ENCODE peak calls at places on chromosomes 5 and 9, in four cellular contexts. O is PC-9, B is esophagus squamous epithelium, K is dorsolateral prefrontal cortex. C is an unnamed sample.

GRCh38 chr5:96247097-96247675 is 185.9 kb downstream of the PCSK1 start:
- DNase-seq in O (no peak), B (no peak), K (no peak), C (no peak)

GRCh38 chr9:97500263-97500662 is 1.2 kb upstream of the TMOD1 start:
- DNase-seq in O (no peak), B (no peak), K (no peak), C (no peak)

GRCh38 chr5:5149154-5149553 is 9.0 kb downstream of the ADAMTS16 start:
- DNase-seq in O (no peak), B (no peak), K (no peak), C (no peak)

GRCh38 chr5:5751987-5752386 is 329.5 kb downstream of the ICE1 start:
- DNase-seq in O (no peak), B (no peak), K (no peak), C (no peak)

GRCh38 chr9:126398403-126399058 is 71.9 kb downstream of the MVB12B start:
- DNase-seq in O (peak; percentile 84), B (no peak), K (peak; percentile 85), C (peak; percentile 70)

GRCh38 chr5:136638084-136638483 is 272.7 kb upstream of the TRPC7 start:
- DNase-seq in O (no peak), B (no peak), K (no peak), C (peak; percentile 68)

GRCh38 chr9:81874926-81875325 is 53.3 kb upstream of the SPATA31D4 start:
- DNase-seq in O (no peak), B (no peak), K (no peak), C (peak; percentile 90)

GRCh38 chr5:108727154-108727638 is 20.5 kb upstream of the FER start:
- DNase-seq in O (peak; percentile 41), B (no peak), K (no peak), C (peak; percentile 26)

GRCh38 chr5:132013006-132013689 is 1.7 kb upstream of the ACSL6 start:
- DNase-seq in O (no peak), B (no peak), K (peak; percentile 60), C (no peak)

GRCh38 chr5:133801955-133802751 is 166.3 kb downstream of the C5orf15 start:
- DNase-seq in O (no peak), B (no peak), K (no peak), C (peak; percentile 52)

GRCh38 chr9:129575818-129576217 is 45.1 kb downstream of the C9orf50 start:
- DNase-seq in O (no peak), B (no peak), K (peak; percentile 50), C (peak; percentile 53)

GRCh38 chr5:5483880-5484595 is 61.6 kb downstream of the ICE1 start:
- DNase-seq in O (no peak), B (no peak), K (no peak), C (peak; percentile 61)

GRCh38 chr9:132645306-132645705 is 24.5 kb downstream of the DDX31 start:
- DNase-seq in O (no peak), B (no peak), K (no peak), C (no peak)

GRCh38 chr5:139105621-139106071 is 92.5 kb downstream of the SIL1 start:
- DNase-seq in O (no peak), B (no peak), K (peak; percentile 63), C (no peak)

GRCh38 chr5:97623441-97623840 is 440.4 kb upstream of the RIOK2 start:
- DNase-seq in O (no peak), B (no peak), K (no peak), C (no peak)

GRCh38 chr5:167030500-167031120 is 1260.8 kb upstream of the WWC1 start:
- DNase-seq in O (peak; percentile 33), B (no peak), K (no peak), C (no peak)

GRCh38 chr5:33423018-33423630 is 17.6 kb upstream of the TARS1 start:
- DNase-seq in O (no peak), B (no peak), K (no peak), C (peak; percentile 74)

GRCh38 chr5:75886706-75887105 is 169.5 kb upstream of the POC5 start:
- DNase-seq in O (no peak), B (no peak), K (no peak), C (peak; percentile 13)

GRCh38 chr5:75891020-75891419 is 173.8 kb upstream of the POC5 start:
- DNase-seq in O (no peak), B (no peak), K (no peak), C (no peak)

GRCh38 chr5:75894482-75894881 is 177.2 kb upstream of the POC5 start:
- DNase-seq in O (no peak), B (no peak), K (no peak), C (no peak)

GRCh38 chr5:75890546-75890945 is 173.3 kb upstream of the POC5 start:
- DNase-seq in O (no peak), B (no peak), K (no peak), C (no peak)

GRCh38 chr5:75891736-75892135 is 174.5 kb upstream of the POC5 start:
- DNase-seq in O (no peak), B (no peak), K (no peak), C (no peak)
- H3K4me3 ChIP-seq in O (no peak overlapping the region), B (no peak overlapping the region), K (no peak overlapping the region), C (no peak overlapping the region)

GRCh38 chr5:114223866-114224265 is 138.0 kb upstream of the KCNN2 start:
- DNase-seq in O (no peak), B (no peak), K (no peak), C (peak; percentile 56)
- TF ChIP-seq CTCF in O (peak; percentile 53), B (no peak), K (no peak), C (peak; percentile 61)

GRCh38 chr9:20070336-20070735 is 281.5 kb upstream of the SLC24A2 start:
- DNase-seq in O (no peak), B (no peak), K (no peak), C (peak; percentile 59)

GRCh38 chr9:20065076-20065475 is 276.2 kb upstream of the SLC24A2 start:
- DNase-seq in O (no peak), B (no peak), K (no peak), C (no peak)

DNA sequence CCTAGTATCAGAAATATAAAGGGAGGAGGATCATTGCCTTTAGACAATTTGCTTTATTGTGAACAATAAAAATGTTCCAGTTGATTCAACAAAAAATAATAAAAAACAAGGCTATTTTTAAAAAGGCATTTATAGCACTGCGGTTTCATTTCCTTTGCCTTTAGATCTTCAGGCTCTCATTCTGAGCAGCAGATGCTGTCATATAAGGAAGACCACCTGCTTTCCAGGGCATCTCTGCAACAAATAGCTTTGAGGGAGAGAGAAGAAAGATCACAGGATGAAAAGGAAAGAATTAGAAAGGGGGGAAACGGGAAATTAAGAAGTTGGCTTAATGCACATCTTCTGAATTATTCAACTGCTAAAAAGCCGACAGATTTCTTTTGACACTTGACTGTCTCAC is 277.3 kb upstream of the SLC24A2 start:
- DNase-seq in O (no peak), B (no peak), K (no peak), C (no peak)
- H3K4me3 ChIP-seq in O (no peak overlapping the region), B (no peak overlapping the region), K (no peak overlapping the region), C (no peak overlapping the region)

GRCh38 chr5:36730537-36731216 is 124.3 kb downstream of the SLC1A3 start:
- DNase-seq in O (no peak), B (no peak), K (no peak), C (no peak)

GRCh38 chr5:36739751-36740221 is 133.4 kb downstream of the SLC1A3 start:
- DNase-seq in O (peak; percentile 85), B (no peak), K (peak; percentile 9), C (peak; percentile 89)

GRCh38 chr5:36733183-36733582 is 126.8 kb downstream of the SLC1A3 start:
- DNase-seq in O (no peak), B (no peak), K (no peak), C (no peak)

GRCh38 chr5:36728697-36729543 is 122.5 kb downstream of the SLC1A3 start:
- DNase-seq in O (peak; percentile 25), B (no peak), K (no peak), C (peak; percentile 84)

DNA sequence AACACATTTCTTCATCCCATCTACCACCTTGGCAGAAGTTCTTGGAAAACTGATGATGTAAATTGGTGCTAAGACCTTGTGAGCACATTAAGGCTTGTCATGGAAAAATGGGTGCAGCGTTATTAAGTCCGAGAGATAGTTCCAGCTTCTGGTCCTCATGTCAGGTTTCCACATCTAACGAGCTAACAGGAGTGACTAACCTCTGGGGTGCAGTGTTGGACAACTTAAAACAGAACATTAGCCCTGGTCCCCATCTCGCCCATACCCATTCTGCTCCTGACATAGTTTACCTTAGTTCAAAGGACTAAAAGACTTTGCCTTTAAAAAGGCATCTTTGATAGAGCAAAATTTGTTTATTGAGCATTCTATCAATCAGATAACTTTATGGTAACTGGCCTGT is 128.0 kb downstream of the SLC1A3 start:
- DNase-seq in O (peak; percentile 30), B (no peak), K (no peak), C (peak; percentile 71)
- TF ChIP-seq CTCF in O (peak; percentile 65), B (no peak), K (no peak), C (peak; percentile 46)